ENCODE peak calls at places on chromosomes 6 and 20, in eight cellular contexts. B is stomach, S is upper lobe of left lung, H is transverse colon, R is SK-N-SH, X is esophagus muscularis mucosa, L is H1, I is GM12878. M is an unnamed sample. For H3K4me1, the result is how much of the 10 kb centered on the place peaks cover.

GRCh38 chr20:33843854-33844253 is 32.7 kb downstream of the CHMP4B start:
- DNase-seq in X (no peak), H (peak), L (no peak), I (no peak), S (peak), R (peak), B (no peak), M (no peak)

GRCh38 chr20:23320317-23320716 is 30.3 kb upstream of the NXT1 start:
- DNase-seq in S (no peak), B (no peak), L (no peak), X (no peak), H (no peak), R (peak), I (no peak), M (no peak)

GRCh38 chr6:107348224-107348623 is 111.1 kb downstream of the PDSS2 start:
- DNase-seq in B (no peak), R (no peak), X (no peak), H (no peak), L (no peak), S (no peak), I (no peak), M (no peak)

GRCh38 chr6:168193816-168194701 is 115.0 kb upstream of the FRMD1 start:
- DNase-seq in X (no peak), L (peak), R (peak), B (peak), S (no peak), H (no peak), I (no peak), M (peak)

GRCh38 chr6:1535295-1535694 is 74.4 kb upstream of the FOXC1 start:
- DNase-seq in H (no peak), S (no peak), L (no peak), X (no peak), R (no peak), B (no peak), I (no peak), M (no peak)

GRCh38 chr20:1322511-1323245 is 6.3 kb downstream of the SDCBP2 start:
- DNase-seq in L (no peak), H (peak), I (no peak), R (no peak), B (no peak), S (peak), X (no peak), M (peak)

GRCh38 chr20:62765432-62766070 is 30.7 kb upstream of the MRGBP start:
- DNase-seq in B (no peak), H (no peak), S (no peak), I (no peak), X (no peak), L (no peak), R (no peak), M (no peak)

GRCh38 chr6:73985891-73986290 is 289.9 kb downstream of the CD109 start:
- DNase-seq in I (no peak), L (no peak), X (no peak), H (no peak), B (no peak), R (no peak), S (no peak), M (no peak)

GRCh38 chr20:13142143-13142542 is 78.9 kb upstream of the ISM1 start:
- DNase-seq in X (no peak), B (no peak), R (no peak), I (no peak), L (no peak), H (no peak), S (no peak), M (no peak)

GRCh38 chr20:41534842-41535241 is 83.3 kb downstream of the CHD6 start:
- DNase-seq in H (no peak), R (no peak), S (no peak), L (no peak), X (no peak), B (no peak), I (no peak), M (no peak)

GRCh38 chr6:167108278-167108677 is 14.6 kb upstream of the CCR6 start:
- DNase-seq in B (no peak), S (no peak), H (no peak), R (no peak), I (no peak), L (no peak), X (no peak), M (no peak)

GRCh38 chr20:45347936-45348809 is at the start of gene SDC4:
- DNase-seq in R (peak), H (peak), I (no peak), S (peak), X (no peak), B (peak), L (peak), M (peak)

GRCh38 chr6:1387632-1388031 is 1.7 kb upstream of the FOXF2 start:
- DNase-seq in B (no peak), I (no peak), H (no peak), R (no peak), S (no peak), L (no peak), X (no peak), M (no peak)

GRCh38 chr20:59170406-59171349 is 7.1 kb downstream of the ZNF831 start:
- DNase-seq in X (no peak), H (peak), I (no peak), B (peak), L (no peak), S (no peak), R (no peak), M (no peak)

GRCh38 chr6:53290547-53291510 is 57.9 kb downstream of the ELOVL5 start:
- DNase-seq in H (no peak), R (no peak), B (no peak), L (no peak), X (no peak), I (no peak), S (no peak), M (no peak)

GRCh38 chr6:41698350-41698781 is 37.0 kb downstream of the TFEB start:
- DNase-seq in B (no peak), S (no peak), X (no peak), R (peak), H (no peak), L (no peak), I (no peak), M (no peak)

GRCh38 chr6:154995241-154996162 is at the start of gene TIAM2:
- DNase-seq in L (peak), I (no peak), S (no peak), H (no peak), B (no peak), R (peak), X (no peak), M (no peak)

GRCh38 chr6:32700391-32701040 is 34.1 kb upstream of the HLA-DQB1 start:
- DNase-seq in H (peak), I (no peak), L (peak), X (no peak), S (peak), B (no peak), R (peak), M (no peak)

GRCh38 chr6:33817520-33817919 is 13.7 kb upstream of the MLN start:
- DNase-seq in S (peak), H (no peak), X (no peak), I (no peak), B (peak), L (no peak), R (no peak), M (no peak)

GRCh38 chr6:148551226-148551625 is 195.6 kb upstream of the UST start:
- DNase-seq in B (no peak), S (no peak), I (no peak), L (no peak), H (no peak), R (no peak), X (peak), M (no peak)

GRCh38 chr6:106519460-106520394 is 109.6 kb downstream of the RTN4IP1 start:
- DNase-seq in L (no peak), R (no peak), B (peak), S (peak), X (no peak), I (peak), H (peak), M (no peak)

GRCh38 chr6:31690231-31691077 is 9.6 kb upstream of the LY6G5C start:
- DNase-seq in R (no peak), B (peak), S (no peak), L (no peak), X (no peak), H (peak), I (no peak), M (no peak)

GRCh38 chr20:17995967-17996819 is 27.4 kb downstream of the MGME1 start:
- DNase-seq in S (no peak), R (peak), B (no peak), H (no peak), X (no peak), I (no peak), L (no peak), M (no peak)

GRCh38 chr6:53014034-53014433 is 18.9 kb upstream of the GSTA4 start:
- DNase-seq in X (no peak), S (no peak), L (no peak), I (no peak), B (no peak), H (no peak), R (no peak), M (no peak)

GRCh38 chr20:1840865-1841553 is 54.2 kb upstream of the SIRPA start:
- DNase-seq in L (no peak), S (peak), H (no peak), I (no peak), R (no peak), B (no peak), X (no peak), M (no peak)

GRCh38 chr6:38460216-38460615 is 179.5 kb downstream of the BTBD9 start:
- DNase-seq in B (no peak), H (no peak), S (no peak), L (no peak), X (no peak), I (no peak), R (no peak), M (no peak)

GRCh38 chr6:111515259-111515658 is 32.2 kb upstream of the REV3L start:
- DNase-seq in H (no peak), I (no peak), S (no peak), R (no peak), B (no peak), L (no peak), X (no peak), M (no peak)

GRCh38 chr20:52191132-52191435 is 495 bp downstream of the ZFP64 start:
- DNase-seq in L (no peak), I (no peak), H (no peak), R (no peak), S (peak), B (no peak), X (no peak), M (no peak)

GRCh38 chr20:47244451-47244850 is 112.0 kb downstream of the ZMYND8 start:
- DNase-seq in X (no peak), L (no peak), B (no peak), S (no peak), H (no peak), I (no peak), R (no peak), M (no peak)

GRCh38 chr6:116531675-116532570 is 13.6 kb downstream of the TRAPPC3L start:
- DNase-seq in S (peak), X (no peak), H (peak), B (peak), I (no peak), L (peak), R (peak), M (no peak)

GRCh38 chr6:112833546-112834215 is 486.6 kb downstream of the RFPL4B start:
- DNase-seq in R (no peak), S (no peak), L (no peak), B (no peak), I (no peak), X (no peak), H (no peak), M (no peak)

GRCh38 chr6:87066449-87067288 is 28.2 kb downstream of the CGA start:
- DNase-seq in R (peak), X (no peak), H (peak), S (no peak), I (peak), L (no peak), B (peak), M (no peak)

GRCh38 chr20:38940644-38941043 is 14.4 kb downstream of the FAM83D start:
- DNase-seq in L (no peak), I (no peak), S (no peak), H (no peak), R (no peak), X (no peak), B (no peak), M (no peak)

DNA sequence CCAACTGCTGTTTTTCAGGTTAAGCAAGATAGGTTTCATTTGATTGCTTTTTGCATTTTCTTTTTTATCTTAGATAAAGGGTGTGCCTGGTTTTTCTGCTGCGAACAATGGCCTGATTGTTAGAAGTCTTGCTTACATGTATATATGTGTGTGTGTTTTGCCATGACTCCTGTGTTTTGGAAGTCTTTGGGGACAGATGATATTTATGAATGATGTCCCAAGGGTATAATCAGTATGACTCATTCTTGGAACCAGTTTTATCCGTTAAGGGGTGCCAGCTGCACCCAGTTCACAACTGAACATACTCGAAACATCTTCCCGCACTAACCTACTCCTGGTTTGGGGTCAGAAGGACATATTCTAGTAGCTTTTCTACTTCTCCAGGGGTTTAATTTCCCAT is 230.1 kb upstream of the SUPT3H start:
- DNase-seq in I (no peak), B (no peak), H (peak), R (no peak), L (no peak), X (peak), S (no peak), M (no peak)
- TF ChIP-seq EP300 in I (no peak), B (no peak), H (peak), R (no peak), L (no peak), X (no peak), S (no peak), M (no peak)

DNA sequence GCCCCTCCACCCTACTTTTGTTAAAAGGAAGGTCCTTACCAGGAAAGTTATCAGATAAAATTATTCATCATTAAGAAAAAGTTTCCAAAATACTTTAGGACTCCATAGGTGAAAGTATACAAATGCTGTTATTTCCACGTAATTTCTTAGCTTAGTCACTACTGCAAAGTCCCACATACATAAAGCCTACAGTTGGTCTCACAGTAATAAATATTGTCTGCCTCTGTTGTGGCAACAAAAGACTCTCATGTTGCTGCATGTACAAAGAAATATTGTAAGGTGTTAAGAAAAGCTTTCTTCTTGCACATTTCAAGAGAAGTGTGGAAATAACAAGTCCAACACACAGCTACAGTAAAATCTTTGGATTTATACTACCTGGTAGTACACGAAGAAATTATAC is 102.4 kb upstream of the DST start:
- DNase-seq in L (no peak), I (no peak), X (no peak), R (no peak), B (no peak), S (no peak), H (no peak), M (no peak)
- H3K4me1 ChIP-seq in L (under half), I (under half), X (half or more), R (under half), B (under half), S (under half), H (under half), M (under half)

GRCh38 chr6:21908117-21908848 is 314.7 kb downstream of the SOX4 start:
- DNase-seq in S (no peak), I (no peak), B (no peak), L (no peak), H (no peak), R (no peak), X (no peak), M (no peak)
- TF ChIP-seq POLR2AphosphoS5 in S (no peak), I (no peak), B (no peak), L (no peak), H (no peak), R (no peak), X (no peak), M (no peak)

GRCh38 chr6:10419749-10420545 is 5.1 kb upstream of the TFAP2A start:
- DNase-seq in R (no peak), I (no peak), X (no peak), H (no peak), S (no peak), B (no peak), L (no peak), M (peak)

GRCh38 chr6:10422282-10423034 is 7.6 kb upstream of the TFAP2A start:
- DNase-seq in L (peak), I (no peak), H (no peak), B (no peak), S (no peak), X (no peak), R (no peak), M (no peak)

GRCh38 chr6:10421508-10422281 is 6.8 kb upstream of the TFAP2A start:
- DNase-seq in I (no peak), X (no peak), B (no peak), S (no peak), L (peak), R (no peak), H (no peak), M (no peak)

GRCh38 chr6:10418862-10419748 is 4.2 kb upstream of the TFAP2A start:
- DNase-seq in B (no peak), L (peak), X (no peak), I (no peak), R (no peak), H (no peak), S (no peak), M (no peak)

DNA sequence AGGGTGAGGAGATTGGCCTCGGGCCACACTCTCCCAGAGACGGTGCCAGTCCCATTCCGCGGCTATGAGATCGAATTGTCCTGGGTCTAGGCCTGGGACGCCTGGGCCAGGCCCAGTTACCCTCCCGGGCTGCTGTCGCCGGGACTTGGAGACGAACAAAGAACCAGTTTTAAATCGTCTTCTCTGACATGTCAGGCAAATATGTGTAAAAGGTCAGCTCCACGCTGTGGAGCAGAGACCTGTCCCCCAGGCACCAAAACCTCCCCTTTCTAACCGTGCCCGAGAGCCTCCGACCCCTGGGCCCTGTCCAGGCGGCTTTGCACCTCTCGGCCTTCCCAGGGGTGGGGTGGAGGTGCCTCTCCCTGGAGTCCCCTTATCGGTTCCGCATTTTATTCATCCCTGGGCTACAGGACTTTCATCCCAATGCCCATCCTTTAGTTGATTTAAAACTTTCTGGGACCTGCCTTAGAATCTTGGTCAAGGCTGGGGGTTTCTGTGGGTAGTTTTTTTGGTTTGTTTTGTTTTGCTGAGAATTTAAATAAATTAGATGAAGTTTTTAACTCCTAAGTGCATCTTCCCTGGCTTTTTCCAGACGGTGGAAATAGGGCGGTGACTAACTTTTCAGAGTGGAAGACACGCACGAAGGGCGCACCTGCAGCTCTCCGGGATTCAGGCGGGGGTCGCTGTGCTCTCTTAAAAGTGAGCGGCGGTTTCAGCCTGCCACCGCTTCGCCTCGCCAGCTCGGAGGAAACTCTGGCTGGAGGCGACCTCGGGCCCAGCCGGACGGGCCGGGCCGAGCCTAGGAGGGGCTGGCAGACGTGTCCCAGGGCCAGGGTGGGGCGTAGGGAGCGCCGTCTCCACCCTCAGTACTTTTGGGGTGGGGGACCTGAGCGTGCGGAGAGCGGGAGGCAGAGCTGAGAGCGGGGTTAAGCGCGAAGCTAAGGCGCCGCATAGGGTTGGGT is 6.0 kb upstream of the TFAP2A start:
- DNase-seq in I (no peak), B (no peak), L (peak), R (no peak), S (no peak), X (no peak), H (no peak), M (no peak)
- TF ChIP-seq EP300 in I (no peak), B (no peak), L (no peak), R (no peak), S (no peak), X (no peak), H (no peak), M (no peak)

GRCh38 chr6:15444881-15445280 is 199.0 kb downstream of the JARID2 start:
- DNase-seq in X (no peak), L (no peak), R (peak), I (no peak), H (no peak), B (no peak), S (no peak), M (no peak)
- H3K4me1 ChIP-seq in X (half or more), L (under half), R (under half), I (under half), H (under half), B (under half), S (under half), M (half or more)

GRCh38 chr20:35092524-35093244 is at the start of gene TRPC4AP:
- DNase-seq in S (peak), R (peak), L (peak), I (peak), B (peak), X (peak), H (peak), M (peak)
- TF ChIP-seq POLR2AphosphoS5 in S (peak), R (peak), L (peak), I (peak), B (peak), X (peak), H (peak), M (peak)

M was measured in suprapubic skin.